ENCODE peak calls at places on chromosome 1, in ten cellular contexts. One of them, this sample, is unnamed.

GRCh38 chr1:19344372-19344810 is 32.3 kb downstream of the SLC66A1 start:
- DNase-seq in activated T-cell treated with anti-CD3 and anti-CD28 coated beads, Interleukin-2, amount 50 U/mL, for 1 hour: peak
- DNase-seq in left ventricle myocardium superior: peak
- DNase-seq in EL: peak
- DNase-seq in NCI-H2081: peak
- DNase-seq in pancreas: peak
- DNase-seq in pons: no peak
- DNase-seq in psoas muscle: peak
- DNase-seq in CD4-positive, alpha-beta T cell: peak
- DNase-seq in T-helper 9 cell: peak
- DNase-seq in this sample: no peak

GRCh38 chr1:38287036-38287435 is 240.4 kb upstream of the POU3F1 start:
- DNase-seq in activated T-cell treated with anti-CD3 and anti-CD28 coated beads, Interleukin-2, amount 50 U/mL, for 1 hour: no peak
- DNase-seq in psoas muscle: no peak
- DNase-seq in NCI-H2081: no peak
- DNase-seq in EL: no peak
- DNase-seq in CD4-positive, alpha-beta T cell: no peak
- DNase-seq in pancreas: no peak
- DNase-seq in left ventricle myocardium superior: no peak
- DNase-seq in pons: no peak
- DNase-seq in T-helper 9 cell: no peak
- DNase-seq in this sample: no peak

GRCh38 chr1:114235956-114236355 is 82.3 kb upstream of the SYT6 start:
- DNase-seq in psoas muscle: no peak
- DNase-seq in EL: no peak
- DNase-seq in activated T-cell treated with anti-CD3 and anti-CD28 coated beads, Interleukin-2, amount 50 U/mL, for 1 hour: no peak
- DNase-seq in CD4-positive, alpha-beta T cell: no peak
- DNase-seq in NCI-H2081: peak
- DNase-seq in T-helper 9 cell: no peak
- DNase-seq in left ventricle myocardium superior: no peak
- DNase-seq in pons: no peak
- DNase-seq in pancreas: no peak
- DNase-seq in this sample: no peak

GRCh38 chr1:198357937-198358336 is 182.5 kb downstream of the ATP6V1G3 start:
- DNase-seq in left ventricle myocardium superior: no peak
- DNase-seq in pons: no peak
- DNase-seq in T-helper 9 cell: no peak
- DNase-seq in pancreas: no peak
- DNase-seq in EL: no peak
- DNase-seq in psoas muscle: no peak
- DNase-seq in activated T-cell treated with anti-CD3 and anti-CD28 coated beads, Interleukin-2, amount 50 U/mL, for 1 hour: no peak
- DNase-seq in NCI-H2081: no peak
- DNase-seq in CD4-positive, alpha-beta T cell: no peak
- DNase-seq in this sample: no peak

GRCh38 chr1:31764307-31765040 is at the start of gene ADGRB2:
- DNase-seq in left ventricle myocardium superior: peak
- DNase-seq in psoas muscle: no peak
- DNase-seq in activated T-cell treated with anti-CD3 and anti-CD28 coated beads, Interleukin-2, amount 50 U/mL, for 1 hour: peak
- DNase-seq in CD4-positive, alpha-beta T cell: no peak
- DNase-seq in pancreas: peak
- DNase-seq in pons: peak
- DNase-seq in T-helper 9 cell: peak
- DNase-seq in EL: no peak
- DNase-seq in NCI-H2081: peak
- DNase-seq in this sample: no peak

GRCh38 chr1:26336477-26337205 is 17.3 kb downstream of the CRYBG2 start:
- DNase-seq in psoas muscle: peak
- DNase-seq in NCI-H2081: peak
- DNase-seq in CD4-positive, alpha-beta T cell: peak
- DNase-seq in EL: peak
- DNase-seq in pons: no peak
- DNase-seq in pancreas: peak
- DNase-seq in T-helper 9 cell: peak
- DNase-seq in activated T-cell treated with anti-CD3 and anti-CD28 coated beads, Interleukin-2, amount 50 U/mL, for 1 hour: peak
- DNase-seq in left ventricle myocardium superior: peak
- DNase-seq in this sample: peak

GRCh38 chr1:211511947-211512346 is 20.0 kb upstream of the RD3 start:
- DNase-seq in EL: peak
- DNase-seq in left ventricle myocardium superior: no peak
- DNase-seq in NCI-H2081: no peak
- DNase-seq in T-helper 9 cell: no peak
- DNase-seq in pancreas: no peak
- DNase-seq in pons: no peak
- DNase-seq in CD4-positive, alpha-beta T cell: no peak
- DNase-seq in activated T-cell treated with anti-CD3 and anti-CD28 coated beads, Interleukin-2, amount 50 U/mL, for 1 hour: no peak
- DNase-seq in psoas muscle: no peak
- DNase-seq in this sample: no peak

GRCh38 chr1:210584439-210585113 is 255.9 kb downstream of the HHAT start:
- DNase-seq in pons: peak
- DNase-seq in CD4-positive, alpha-beta T cell: peak
- DNase-seq in psoas muscle: peak
- DNase-seq in EL: peak
- DNase-seq in T-helper 9 cell: peak
- DNase-seq in NCI-H2081: peak
- DNase-seq in left ventricle myocardium superior: peak
- DNase-seq in activated T-cell treated with anti-CD3 and anti-CD28 coated beads, Interleukin-2, amount 50 U/mL, for 1 hour: peak
- DNase-seq in pancreas: peak
- DNase-seq in this sample: peak

GRCh38 chr1:233673146-233673946 is 59.4 kb downstream of the KCNK1 start:
- DNase-seq in pancreas: no peak
- DNase-seq in CD4-positive, alpha-beta T cell: no peak
- DNase-seq in psoas muscle: no peak
- DNase-seq in T-helper 9 cell: no peak
- DNase-seq in EL: no peak
- DNase-seq in left ventricle myocardium superior: no peak
- DNase-seq in NCI-H2081: no peak
- DNase-seq in pons: no peak
- DNase-seq in activated T-cell treated with anti-CD3 and anti-CD28 coated beads, Interleukin-2, amount 50 U/mL, for 1 hour: no peak
- DNase-seq in this sample: no peak

GRCh38 chr1:43636006-43636641 is 13.8 kb upstream of the KDM4A start:
- DNase-seq in CD4-positive, alpha-beta T cell: no peak
- DNase-seq in EL: no peak
- DNase-seq in NCI-H2081: no peak
- DNase-seq in pancreas: no peak
- DNase-seq in activated T-cell treated with anti-CD3 and anti-CD28 coated beads, Interleukin-2, amount 50 U/mL, for 1 hour: no peak
- DNase-seq in pons: no peak
- DNase-seq in T-helper 9 cell: no peak
- DNase-seq in psoas muscle: no peak
- DNase-seq in left ventricle myocardium superior: no peak
- DNase-seq in this sample: no peak

This sample was measured in lung.